ENCODE peak calls at places on chromosomes 5 and 9, in four cellular contexts. S, P, Z and Q are unnamed samples.

GRCh38 chr5:124630767-124631704 is 115.4 kb downstream of the ZNF608 start:
- DNase-seq in S (no peak), P (no peak), Z (no peak), Q (no peak)

GRCh38 chr5:113204525-113205161 is 228.0 kb downstream of the DCP2 start:
- DNase-seq in S (no peak), P (no peak), Z (no peak), Q (no peak)

GRCh38 chr5:150065346-150065745 is 21.0 kb downstream of the CSF1R start:
- DNase-seq in S (no peak), P (no peak), Z (peak), Q (no peak)

GRCh38 chr9:133517711-133518110 is 7.0 kb downstream of the MYMK start:
- DNase-seq in S (no peak), P (no peak), Z (no peak), Q (no peak)

GRCh38 chr9:86122309-86122708 is 23.0 kb upstream of the GOLM1 start:
- DNase-seq in S (no peak), P (no peak), Z (no peak), Q (no peak)

GRCh38 chr5:36359267-36359666 is 57.6 kb upstream of the RANBP3L start:
- DNase-seq in S (no peak), P (no peak), Z (no peak), Q (no peak)

GRCh38 chr5:1801954-1802295 is 718 bp downstream of the NDUFS6 start:
- DNase-seq in S (no peak), P (no peak), Z (no peak), Q (no peak)

GRCh38 chr5:168312606-168313297 is 21.3 kb downstream of the WWC1 start:
- DNase-seq in S (no peak), P (no peak), Z (no peak), Q (no peak)

GRCh38 chr5:32837211-32837610 is 126.1 kb downstream of the NPR3 start:
- DNase-seq in S (no peak), P (no peak), Z (no peak), Q (no peak)

GRCh38 chr9:91417602-91418218 is 5.9 kb downstream of the NFIL3 start:
- DNase-seq in S (no peak), P (no peak), Z (no peak), Q (no peak)

GRCh38 chr9:121604242-121604641 is 47.2 kb upstream of the DAB2IP start:
- DNase-seq in S (no peak), P (peak), Z (no peak), Q (no peak)

GRCh38 chr9:123606141-123606540 is 250.1 kb downstream of the CRB2 start:
- DNase-seq in S (no peak), P (no peak), Z (no peak), Q (no peak)

GRCh38 chr5:59188415-59189225 is 605.7 kb downstream of the RAB3C start:
- DNase-seq in S (no peak), P (peak), Z (peak), Q (peak)

GRCh38 chr5:147396070-147396469 is 113.8 kb downstream of the DPYSL3 start:
- DNase-seq in S (no peak), P (no peak), Z (no peak), Q (no peak)

GRCh38 chr9:82560457-82560904 is 502.5 kb downstream of the RASEF start:
- DNase-seq in S (no peak), P (no peak), Z (no peak), Q (no peak)

GRCh38 chr5:75614165-75614564 is 2.9 kb downstream of the ANKDD1B start:
- DNase-seq in S (no peak), P (no peak), Z (no peak), Q (no peak)

GRCh38 chr5:6115866-6116265 is 262.5 kb downstream of the MED10 start:
- DNase-seq in S (no peak), P (no peak), Z (no peak), Q (no peak)

GRCh38 chr5:125153231-125153630 is 406.8 kb upstream of the ZNF608 start:
- DNase-seq in S (no peak), P (no peak), Z (no peak), Q (no peak)

GRCh38 chr9:124098141-124098905 is 86.8 kb downstream of the LHX2 start:
- DNase-seq in S (no peak), P (peak), Z (no peak), Q (no peak)

GRCh38 chr5:34680896-34681295 is 24.8 kb downstream of the RAI14 start:
- DNase-seq in S (no peak), P (no peak), Z (no peak), Q (no peak)

GRCh38 chr5:126656397-126657007 is 55.8 kb downstream of the PHAX start:
- DNase-seq in S (no peak), P (no peak), Z (peak), Q (no peak)

GRCh38 chr5:73387630-73388370 is 60.8 kb downstream of the FOXD1 start:
- DNase-seq in S (peak), P (peak), Z (no peak), Q (no peak)

GRCh38 chr5:138738399-138738798 is 14.8 kb upstream of the CTNNA1 start:
- DNase-seq in S (no peak), P (no peak), Z (no peak), Q (no peak)

GRCh38 chr5:55913396-55914140 is 62.4 kb downstream of the IL31RA start:
- DNase-seq in S (no peak), P (no peak), Z (no peak), Q (no peak)

GRCh38 chr5:55916986-55917385 is 65.8 kb downstream of the IL31RA start:
- DNase-seq in S (no peak), P (no peak), Z (no peak), Q (no peak)

GRCh38 chr5:55915783-55916182 is 64.6 kb downstream of the IL31RA start:
- DNase-seq in S (no peak), P (no peak), Z (no peak), Q (no peak)

GRCh38 chr5:55914141-55914413 is 62.9 kb downstream of the IL31RA start:
- DNase-seq in S (no peak), P (no peak), Z (no peak), Q (no peak)

GRCh38 chr5:55914971-55915370 is 63.8 kb downstream of the IL31RA start:
- DNase-seq in S (no peak), P (no peak), Z (no peak), Q (no peak)
- TF ChIP-seq SPI1 in S (no peak), P (no peak), Z (no peak), Q (no peak)

GRCh38 chr5:14945021-14945420 is 73.4 kb upstream of the ANKH start:
- DNase-seq in S (no peak), P (no peak), Z (no peak), Q (no peak)
- TF ChIP-seq SPI1 in S (no peak), P (no peak), Z (no peak), Q (no peak)

DNA sequence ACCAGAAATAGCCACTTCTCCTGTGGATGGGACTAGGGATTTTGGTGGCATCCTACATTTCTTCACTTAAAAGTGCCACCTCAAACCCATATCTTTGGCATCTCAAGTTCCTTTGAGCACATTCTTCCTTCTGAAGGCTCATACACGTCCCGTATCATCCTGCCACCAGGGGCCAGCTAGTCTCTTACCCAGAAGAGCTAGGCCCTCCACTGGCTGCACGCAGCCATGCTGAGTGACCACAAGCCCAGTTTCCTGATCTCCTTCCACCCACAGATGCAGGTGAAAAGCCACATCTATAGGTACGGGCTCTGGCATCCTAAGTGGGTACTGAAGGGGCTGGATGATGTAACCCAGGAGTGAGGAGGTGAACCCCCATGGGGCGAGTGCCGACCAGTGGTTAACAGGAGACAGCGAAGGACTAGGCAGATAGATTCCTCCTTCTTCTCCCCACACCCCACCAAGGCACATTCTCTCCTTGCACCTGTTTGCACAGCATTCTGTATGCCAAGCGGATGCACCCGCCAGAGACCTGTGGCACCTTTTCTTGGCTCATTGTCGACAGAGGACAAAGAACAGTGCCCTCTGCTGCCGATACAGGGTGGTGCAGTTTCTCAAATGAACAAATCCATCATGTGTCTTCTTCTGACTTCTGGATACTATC is 14.4 kb upstream of the SCGB3A1 start:
- DNase-seq in S (peak), P (peak), Z (peak), Q (peak)
- TF ChIP-seq SPI1 in S (no peak), P (no peak), Z (no peak), Q (no peak)

DNA sequence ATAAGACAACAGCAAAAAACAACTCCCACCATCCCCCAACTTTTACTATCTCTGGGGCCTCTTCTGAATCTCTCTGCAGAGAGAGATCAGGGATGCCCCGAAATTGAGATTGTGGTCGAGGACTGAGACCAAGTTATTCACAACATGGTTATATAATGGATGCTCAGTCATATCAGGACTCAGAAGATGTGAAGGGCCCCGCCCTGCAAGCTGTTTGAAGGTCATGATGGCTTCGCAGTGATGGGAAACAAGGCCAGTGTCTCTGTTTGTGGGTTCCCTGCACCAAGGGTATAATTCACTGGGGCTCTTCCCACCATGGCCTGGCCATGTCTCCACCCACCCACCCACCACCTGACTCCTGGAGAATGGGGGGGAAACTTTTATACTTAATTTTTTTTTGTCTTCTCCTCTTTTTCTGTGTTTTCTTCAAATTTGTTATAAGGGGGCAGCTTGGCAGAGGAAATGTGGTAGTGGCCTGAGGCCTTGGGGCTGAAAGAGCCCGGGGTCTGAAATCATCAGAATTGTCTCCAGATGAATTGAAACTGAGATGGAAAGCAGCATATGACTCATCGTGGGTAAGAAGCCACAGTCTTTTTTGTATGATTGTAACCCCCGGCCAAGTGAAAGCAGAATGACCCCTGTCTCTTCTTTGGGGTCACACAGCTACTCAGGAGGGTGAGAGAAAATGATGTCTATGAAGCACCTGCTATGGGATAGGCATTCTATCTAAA is 15.0 kb upstream of the TEX48 start:
- DNase-seq in S (peak), P (no peak), Z (no peak), Q (peak)
- TF ChIP-seq SPI1 in S (no peak), P (no peak), Z (no peak), Q (no peak)

DNA sequence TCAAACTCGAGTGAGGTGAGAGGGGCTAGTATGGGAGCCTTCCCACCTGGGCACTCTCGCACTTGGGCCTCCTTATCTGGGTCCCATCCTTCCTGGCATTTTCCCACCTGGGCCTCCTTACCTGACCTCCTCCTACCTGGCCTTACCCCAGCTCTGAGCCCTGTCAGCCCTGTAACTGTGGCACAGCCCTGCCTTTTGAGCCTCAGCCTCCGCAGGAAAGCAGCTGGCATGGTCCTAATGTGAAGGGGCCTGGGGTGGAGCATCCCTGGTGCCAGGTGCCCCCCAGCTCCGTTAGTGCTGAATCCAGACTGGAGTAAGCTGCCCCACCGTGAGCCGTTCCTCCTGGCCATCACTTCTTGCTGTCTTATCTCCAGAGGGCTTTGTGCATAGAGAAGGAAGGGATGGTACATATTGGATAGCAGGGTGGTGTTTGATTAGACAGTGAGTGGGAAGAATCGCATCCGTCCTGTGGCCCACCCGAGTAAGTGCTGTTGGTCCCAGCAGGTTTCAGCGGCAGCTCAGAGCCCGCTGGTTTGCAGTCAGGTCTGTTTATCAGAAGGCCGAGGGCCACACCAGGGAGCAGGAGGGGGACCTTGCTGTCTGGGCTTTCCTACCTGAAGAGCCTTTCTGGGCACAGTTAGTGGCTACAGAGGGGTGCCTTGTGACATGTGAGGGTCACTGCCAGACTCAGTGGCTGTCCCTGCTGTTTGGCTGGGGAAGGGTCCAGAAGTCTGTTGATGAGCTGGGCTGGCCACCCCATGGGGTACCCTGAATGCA is 76.5 kb downstream of the WNK2 start:
- DNase-seq in S (no peak), P (no peak), Z (no peak), Q (peak)
- TF ChIP-seq SPI1 in S (no peak), P (no peak), Z (no peak), Q (no peak)

GRCh38 chr5:134003957-134004625 is 684 bp downstream of the VDAC1 start:
- DNase-seq in S (no peak), P (peak), Z (peak), Q (peak)
- TF ChIP-seq SPI1 in S (no peak), P (no peak), Z (peak), Q (peak)

DNA sequence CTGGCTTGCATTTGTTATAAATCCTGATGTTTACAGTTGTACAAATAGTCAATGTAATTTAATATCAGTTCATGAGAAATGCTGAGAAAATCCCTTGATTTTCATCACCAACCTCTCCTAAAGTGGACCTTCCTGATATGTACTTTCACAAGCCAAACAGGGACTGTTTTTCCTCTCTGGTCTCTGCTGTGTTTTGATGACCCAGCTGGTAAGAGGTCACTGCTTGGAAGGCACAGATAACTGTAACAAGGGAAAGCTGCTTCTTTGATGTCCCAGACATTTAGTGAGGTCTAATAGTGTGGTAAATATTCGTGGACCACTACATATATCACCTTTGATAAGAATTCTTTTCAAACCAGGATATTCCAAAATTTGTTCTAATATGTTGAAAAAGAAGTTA is 68.7 kb upstream of the HAPLN1 start:
- DNase-seq in S (no peak), P (no peak), Z (no peak), Q (no peak)
- TF ChIP-seq SPI1 in S (no peak), P (no peak), Z (no peak), Q (no peak)

GRCh38 chr9:18710089-18710488 is 236.1 kb downstream of the ADAMTSL1 start:
- DNase-seq in S (no peak), P (no peak), Z (no peak), Q (no peak)
- TF ChIP-seq SPI1 in S (no peak), P (no peak), Z (no peak), Q (no peak)

GRCh38 chr9:87954230-87954629 is 20.1 kb downstream of the CDK20 start:
- DNase-seq in S (no peak), P (no peak), Z (no peak), Q (no peak)

GRCh38 chr9:87950296-87950695 is 24.0 kb downstream of the CDK20 start:
- DNase-seq in S (no peak), P (no peak), Z (no peak), Q (no peak)

GRCh38 chr9:87950765-87951488 is 23.4 kb downstream of the CDK20 start:
- DNase-seq in S (no peak), P (peak), Z (peak), Q (no peak)
- TF ChIP-seq SPI1 in S (no peak), P (no peak), Z (no peak), Q (no peak)